ENCODE peak calls at places on chromosomes 7 and 10, in nine cellular contexts. L, B, X, D, W, H, M, A and N are unnamed samples.

GRCh38 chr10:6203331-6204062 is 765 bp downstream of the PFKFB3 start:
- DNase-seq in W (peak), X (no peak), A (peak), H (peak), M (peak), B (peak), D (peak), L (peak), N (peak)

GRCh38 chr10:110407301-110408170 is 90.2 kb upstream of the DUSP5 start:
- DNase-seq in L (no peak), X (no peak), B (no peak), W (no peak), M (no peak), H (no peak), A (no peak), D (no peak), N (no peak)

GRCh38 chr10:69179089-69179742 is 818 bp upstream of the SUPV3L1 start:
- DNase-seq in W (no peak), D (peak), A (no peak), L (no peak), X (no peak), M (peak), B (no peak), H (peak), N (no peak)

GRCh38 chr7:25255603-25256320 is 27.5 kb upstream of the NPVF start:
- DNase-seq in A (no peak), D (no peak), W (no peak), H (no peak), M (no peak), B (no peak), L (no peak), X (no peak), N (no peak)

GRCh38 chr7:49787980-49788379 is 14.5 kb downstream of the VWC2 start:
- DNase-seq in M (no peak), H (no peak), X (no peak), D (no peak), B (no peak), W (no peak), A (no peak), L (no peak), N (no peak)

GRCh38 chr7:22934023-22934422 is 79.9 kb downstream of the HYCC1 start:
- DNase-seq in D (no peak), X (no peak), B (no peak), W (no peak), M (no peak), H (no peak), A (no peak), L (no peak), N (no peak)

GRCh38 chr10:88027570-88027969 is 164.1 kb downstream of the PTEN start:
- DNase-seq in B (no peak), W (no peak), A (no peak), X (no peak), H (no peak), L (no peak), D (no peak), M (peak), N (no peak)

GRCh38 chr7:124635416-124635815 is 130.2 kb downstream of the GPR37 start:
- DNase-seq in X (no peak), W (no peak), B (no peak), L (no peak), A (no peak), H (no peak), M (no peak), D (no peak), N (no peak)

GRCh38 chr7:79454325-79454960 is 976 bp upstream of the MAGI2 start:
- DNase-seq in D (no peak), A (no peak), H (no peak), M (no peak), L (peak), B (peak), X (no peak), W (peak), N (peak)

GRCh38 chr7:50335795-50336754 is 31.6 kb downstream of the IKZF1 start:
- DNase-seq in W (no peak), H (peak), L (no peak), A (peak), M (no peak), B (no peak), X (no peak), D (no peak), N (no peak)

GRCh38 chr10:510415-510881 is 179.0 kb downstream of the DIP2C start:
- DNase-seq in B (peak), H (no peak), A (no peak), D (no peak), W (no peak), M (no peak), L (no peak), X (no peak), N (no peak)

GRCh38 chr7:33043434-33043833 is 19.1 kb downstream of the NT5C3A start:
- DNase-seq in A (no peak), M (no peak), B (no peak), W (no peak), H (no peak), L (no peak), D (no peak), X (no peak), N (no peak)

GRCh38 chr10:110758898-110759297 is 112.8 kb upstream of the PDCD4 start:
- DNase-seq in L (no peak), B (no peak), D (no peak), H (no peak), X (no peak), M (no peak), A (no peak), W (peak), N (no peak)

GRCh38 chr7:105198223-105198622 is 184.2 kb downstream of the KMT2E start:
- DNase-seq in D (no peak), L (peak), B (no peak), A (no peak), H (no peak), M (no peak), W (peak), X (peak), N (no peak)

GRCh38 chr10:53886325-53887300 is 914.4 kb downstream of the PCDH15 start:
- DNase-seq in X (no peak), H (no peak), D (no peak), W (no peak), A (no peak), M (no peak), L (no peak), B (no peak), N (no peak)

GRCh38 chr7:112779667-112780066 is 10.5 kb downstream of the TMEM168 start:
- DNase-seq in M (no peak), L (no peak), X (no peak), W (peak), D (no peak), B (no peak), A (no peak), H (no peak), N (no peak)

GRCh38 chr7:101172005-101172853 is 6.9 kb upstream of the VGF start:
- DNase-seq in B (no peak), H (no peak), L (no peak), X (no peak), D (no peak), A (no peak), M (no peak), W (no peak), N (peak)

GRCh38 chr10:70348228-70348850 is 34.1 kb downstream of the LRRC20 start:
- DNase-seq in W (no peak), B (no peak), A (no peak), D (no peak), L (peak), H (no peak), X (no peak), M (no peak), N (no peak)

GRCh38 chr7:148261996-148262688 is 328.4 kb upstream of the C7orf33 start:
- DNase-seq in X (no peak), B (no peak), L (no peak), H (no peak), A (no peak), D (no peak), M (no peak), W (no peak), N (no peak)

GRCh38 chr10:126331101-126331500 is 57.2 kb downstream of the ADAM12 start:
- DNase-seq in W (no peak), D (no peak), L (no peak), M (no peak), B (no peak), H (no peak), X (peak), A (no peak), N (no peak)

GRCh38 chr10:85614981-85615380 is 751.6 kb downstream of the GRID1 start:
- DNase-seq in M (no peak), L (no peak), W (no peak), D (no peak), B (no peak), H (no peak), A (no peak), X (no peak), N (no peak)